ENCODE peak calls at places on chromosome 7, in six cellular contexts. I, W, G, L, F and U are unnamed samples.

GRCh38 chr7:84042110-84042539 is 152.5 kb downstream of the SEMA3A start:
- DNase-seq in I (no peak), L (no peak), F (no peak), W (peak; percentile 84), G (no peak), U (no peak)

GRCh38 chr7:68246189-68246633 is 1249.6 kb downstream of the TYW1 start:
- DNase-seq in L (no peak), F (no peak), W (no peak), G (peak; percentile 56), I (no peak), U (peak; percentile 36)

GRCh38 chr7:98034044-98035035 is 44.3 kb upstream of the OCM2 start:
- DNase-seq in I (no peak), L (no peak), W (no peak), G (peak; percentile 52), F (peak; percentile 8), U (no peak)

GRCh38 chr7:112462236-112462635 is 12.0 kb downstream of the IFRD1 start:
- DNase-seq in I (no peak), W (peak; percentile 63), F (peak; percentile 88), L (peak; percentile 23), G (peak; percentile 79), U (no peak)

GRCh38 chr7:34748244-34749039 is 90.4 kb downstream of the NPSR1 start:
- DNase-seq in L (no peak), F (peak; percentile 98), I (no peak), G (peak; percentile 20), W (peak; percentile 12), U (peak; percentile 87)

GRCh38 chr7:78345979-78346378 is 547.4 kb downstream of the PHTF2 start:
- DNase-seq in L (no peak), F (no peak), G (no peak), I (no peak), W (peak; percentile 34), U (no peak)

GRCh38 chr7:46603780-46604725 is 683.0 kb upstream of the IGFBP3 start:
- DNase-seq in W (peak; percentile 33), I (peak; percentile 98), F (peak; percentile 55), L (no peak), G (peak; percentile 93), U (no peak)

GRCh38 chr7:117212969-117213877 is 109.6 kb downstream of the WNT2 start:
- DNase-seq in W (peak; percentile 75), G (peak; percentile 43), F (peak; percentile 69), I (no peak), L (peak; percentile 71), U (peak; percentile 27)

GRCh38 chr7:2760098-2760889 is 72.3 kb downstream of the AMZ1 start:
- DNase-seq in F (peak; percentile 80), W (peak; percentile 54), I (no peak), L (peak; percentile 78), G (peak; percentile 82), U (peak; percentile 74)

GRCh38 chr7:39948375-39948774 is 1.7 kb upstream of the CDK13 start:
- DNase-seq in G (no peak), W (no peak), F (peak; percentile 7), I (no peak), L (no peak), U (no peak)

GRCh38 chr7:13538669-13539068 is 450.8 kb downstream of the ETV1 start:
- DNase-seq in I (no peak), L (no peak), G (no peak), W (peak; percentile 20), F (no peak), U (no peak)

GRCh38 chr7:29331163-29331562 is 136.6 kb downstream of the CHN2 start:
- DNase-seq in L (no peak), F (no peak), I (no peak), G (no peak), W (no peak), U (no peak)

GRCh38 chr7:41659539-41659938 is 43.4 kb downstream of the INHBA start:
- DNase-seq in L (no peak), W (no peak), F (no peak), I (no peak), G (no peak), U (no peak)

GRCh38 chr7:45687185-45687560 is 113.0 kb downstream of the ADCY1 start:
- DNase-seq in W (no peak), F (no peak), L (no peak), I (peak; percentile 66), G (no peak), U (no peak)

GRCh38 chr7:29479606-29480200 is 83.9 kb upstream of the PRR15 start:
- DNase-seq in I (peak; percentile 93), W (no peak), L (no peak), G (no peak), F (no peak), U (no peak)

GRCh38 chr7:149721084-149721601 is 52.2 kb downstream of the ZNF467 start:
- DNase-seq in G (no peak), F (no peak), I (no peak), W (no peak), L (no peak), U (no peak)

GRCh38 chr7:124171068-124171467 is 138.2 kb upstream of the TMEM229A start:
- DNase-seq in W (peak; percentile 62), F (peak; percentile 7), L (no peak), I (no peak), G (no peak), U (no peak)

GRCh38 chr7:99714171-99714570 is 20.8 kb downstream of the CYP3A7 start:
- DNase-seq in L (no peak), F (no peak), G (no peak), W (peak; percentile 11), I (no peak), U (no peak)

GRCh38 chr7:99707096-99707495 is 27.3 kb upstream of the CYP3A5 start:
- DNase-seq in W (peak; percentile 21), I (no peak), G (no peak), F (no peak), L (no peak), U (no peak)

GRCh38 chr7:99709838-99710541 is 25.0 kb downstream of the CYP3A7 start:
- DNase-seq in I (no peak), F (no peak), G (no peak), L (no peak), W (no peak), U (no peak)

DNA sequence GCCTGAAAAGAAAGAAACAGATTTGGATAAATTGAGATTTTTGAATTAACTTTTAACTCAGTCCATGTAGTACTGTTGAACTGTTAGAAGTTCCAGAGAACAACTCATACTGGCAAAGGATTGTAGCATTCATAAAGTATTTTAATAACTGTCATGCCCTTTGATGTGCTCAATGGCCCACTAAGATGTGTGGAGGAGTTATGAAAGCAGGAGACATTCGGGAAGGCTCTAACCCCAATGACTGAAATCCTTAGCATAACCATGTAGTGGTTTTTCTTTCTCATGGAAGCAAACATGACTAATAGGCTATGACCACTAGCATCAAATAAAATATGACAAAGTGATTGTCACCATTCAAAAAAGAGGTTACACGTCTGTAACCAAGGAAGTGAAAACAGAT is 25.7 kb downstream of the CYP3A7 start:
- DNase-seq in G (no peak), W (no peak), L (no peak), I (no peak), F (no peak), U (no peak)
- TF ChIP-seq POLR2A in G (no peak), W (no peak), L (no peak), I (no peak), F (no peak), U (no peak)

GRCh38 chr7:100827330-100828226 is at the start of gene EPHB4:
- DNase-seq in L (peak; percentile 61), I (no peak), F (peak; percentile 93), W (peak; percentile 86), G (peak; percentile 58), U (peak; percentile 81)
- TF ChIP-seq POLR2A in L (peak; percentile 23), I (no peak), F (peak; percentile 40), W (no peak), G (no peak), U (peak; percentile 39)

GRCh38 chr7:994592-995308 is 11.8 kb downstream of the CYP2W1 start:
- DNase-seq in F (no peak), G (no peak), W (no peak), L (no peak), I (no peak), U (no peak)
- TF ChIP-seq POLR2A in F (no peak), G (no peak), W (no peak), L (no peak), I (no peak), U (no peak)

DNA sequence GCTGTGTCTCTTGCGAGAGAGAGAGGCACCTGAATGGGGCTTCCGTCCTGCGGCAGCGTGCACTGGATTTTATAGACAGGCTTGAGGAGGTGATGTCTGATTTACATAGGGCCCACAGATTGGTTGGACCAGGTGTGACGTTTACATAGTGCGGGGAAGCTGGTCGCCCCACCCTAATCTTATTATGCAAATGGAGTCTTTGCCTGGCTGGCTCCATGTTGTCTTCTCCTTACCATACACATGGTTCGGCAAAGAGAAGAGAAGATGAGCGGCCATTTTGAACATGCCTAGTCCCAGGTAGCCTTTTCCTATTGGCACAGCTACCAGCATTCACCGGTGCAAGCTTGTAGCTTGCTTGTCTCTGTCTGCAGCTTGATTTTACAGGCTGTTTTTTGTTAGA is 238.5 kb upstream of the GALNT17 start:
- DNase-seq in F (no peak), I (no peak), G (no peak), L (no peak), W (no peak), U (no peak)
- TF ChIP-seq POLR2A in F (no peak), I (no peak), G (no peak), L (no peak), W (no peak), U (no peak)

GRCh38 chr7:138248609-138249008 is 172.3 kb downstream of the AKR1D1 start:
- DNase-seq in L (no peak), W (no peak), G (no peak), F (peak; percentile 26), I (no peak), U (no peak)

GRCh38 chr7:138246391-138246790 is 170.1 kb downstream of the AKR1D1 start:
- DNase-seq in G (no peak), W (no peak), F (no peak), L (no peak), I (no peak), U (no peak)

GRCh38 chr7:138247081-138247480 is 170.8 kb downstream of the AKR1D1 start:
- DNase-seq in W (no peak), G (no peak), F (no peak), L (no peak), I (no peak), U (no peak)

GRCh38 chr7:138247568-138248328 is 171.5 kb downstream of the AKR1D1 start:
- DNase-seq in G (no peak), W (no peak), L (no peak), F (peak; percentile 14), I (no peak), U (no peak)

DNA sequence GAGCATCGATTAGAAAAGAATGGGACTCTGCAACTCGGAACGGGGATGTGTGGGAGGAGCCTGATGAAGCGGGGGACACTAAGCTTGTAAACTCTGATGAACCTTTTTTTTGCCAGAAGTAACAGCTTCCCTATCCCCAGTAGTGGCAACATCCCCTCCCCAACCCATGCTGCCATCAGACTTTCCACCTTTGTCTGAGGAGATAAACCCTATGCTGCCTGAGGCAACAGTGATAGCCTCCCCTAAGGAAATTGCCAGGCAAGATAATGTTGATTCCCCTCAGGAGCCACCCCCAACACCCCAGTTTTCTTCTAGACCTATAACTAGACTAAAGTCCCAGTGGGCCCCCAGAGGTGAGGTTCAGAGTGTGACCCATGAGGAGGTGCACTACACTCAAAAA is 173.7 kb downstream of the AKR1D1 start:
- DNase-seq in G (no peak), F (no peak), W (no peak), L (peak; percentile 8), I (no peak), U (no peak)
- TF ChIP-seq POLR2A in G (no peak), F (no peak), W (no peak), L (no peak), I (no peak), U (no peak)